ENCODE peak calls at places on chromosomes 7 and 10, in six cellular contexts. V, K, Y, N, H and G are unnamed samples.
A peak's percentile ranks its signal among the peaks of the same experiment; 100 is the strongest.

GRCh38 chr7:68613405-68613804 is 984.9 kb upstream of the AUTS2 start:
- DNase-seq in V (no peak), K (no peak), Y (no peak), N (no peak), H (no peak), G (no peak)

GRCh38 chr10:103193820-103194529 is 903 bp upstream of the NT5C2 start:
- DNase-seq in V (peak; percentile 4), K (no peak), Y (no peak), N (no peak), H (no peak), G (no peak)

GRCh38 chr10:127278001-127278400 is 81.6 kb upstream of the INSYN2A start:
- DNase-seq in V (no peak), K (no peak), Y (no peak), N (no peak), H (peak; percentile 15), G (peak; percentile 74)

GRCh38 chr7:11191574-11192220 is 218.0 kb downstream of the PHF14 start:
- DNase-seq in V (no peak), K (no peak), Y (no peak), N (no peak), H (no peak), G (no peak)

GRCh38 chr7:149774237-149775175 is 1.1 kb upstream of the ZNF467 start:
- DNase-seq in V (no peak), K (no peak), Y (no peak), N (no peak), H (no peak), G (no peak)

GRCh38 chr7:31047282-31047681 is 4.8 kb upstream of the ADCYAP1R1 start:
- DNase-seq in V (no peak), K (no peak), Y (no peak), N (no peak), H (no peak), G (no peak)

GRCh38 chr10:114306116-114306973 is 67.3 kb downstream of the VWA2 start:
- DNase-seq in V (no peak), K (peak; percentile 57), Y (no peak), N (no peak), H (peak; percentile 90), G (no peak)

GRCh38 chr10:70650751-70651150 is 21.6 kb upstream of the ADAMTS14 start:
- DNase-seq in V (no peak), K (no peak), Y (no peak), N (no peak), H (no peak), G (no peak)